ENCODE peak calls at places on chromosome 18, in six cellular contexts. K is osteocyte; J is activated CD4-positive, alpha-beta T cell treated with anti-CD3 and anti-CD28 coated beads, Interleukin-2, amount 50 U/mL, for 1 hour; R is stimulated activated CD4-positive, alpha-beta T cell treated with anti-CD3 and anti-CD28 coated beads, Interleukin-12 subunit alpha, Interleukin-12 subunit beta, amount 100 ng/mL, for 4 hours; E is GF-D8; D is AG20443. M is an unnamed sample.
A peak's percentile ranks its signal among the peaks of the same experiment; 100 is the strongest.

GRCh38 chr18:62324917-62325805 is at the start of gene TNFRSF11A:
- DNase-seq in K (no peak), J (peak; percentile 57), R (peak; percentile 71), E (no peak), D (peak; percentile 51), M (peak; percentile 25)

GRCh38 chr18:3186678-3187658 is 32.8 kb downstream of the MYOM1 start:
- DNase-seq in K (no peak), J (no peak), R (no peak), E (no peak), D (no peak), M (no peak)

GRCh38 chr18:66196805-66197204 is 407.1 kb downstream of the CDH19 start:
- DNase-seq in K (no peak), J (no peak), R (no peak), E (no peak), D (no peak), M (no peak)

GRCh38 chr18:79625195-79625923 is 54.2 kb upstream of the CTDP1 start:
- DNase-seq in K (no peak), J (no peak), R (no peak), E (peak; percentile 94), D (no peak), M (no peak)

GRCh38 chr18:42921261-42921737 is 194.2 kb downstream of the RIT2 start:
- DNase-seq in K (no peak), J (no peak), R (no peak), E (no peak), D (no peak), M (no peak)

GRCh38 chr18:13448028-13448795 is 229.7 kb downstream of the LDLRAD4 start:
- DNase-seq in K (no peak), J (no peak), R (no peak), E (no peak), D (no peak), M (no peak)

GRCh38 chr18:12516049-12516677 is 108.4 kb downstream of the PRELID3A start:
- DNase-seq in K (no peak), J (no peak), R (no peak), E (peak; percentile 71), D (peak; percentile 19), M (no peak)

GRCh38 chr18:27493182-27493581 is 308.1 kb upstream of the CHST9 start:
- DNase-seq in K (no peak), J (no peak), R (no peak), E (no peak), D (no peak), M (no peak)

GRCh38 chr18:56515522-56515921 is 122.9 kb downstream of the TXNL1 start:
- DNase-seq in K (no peak), J (no peak), R (no peak), E (no peak), D (no peak), M (no peak)

GRCh38 chr18:45713239-45713638 is 10.7 kb upstream of the SLC14A1 start:
- DNase-seq in K (no peak), J (no peak), R (no peak), E (no peak), D (no peak), M (no peak)

GRCh38 chr18:21281611-21282010 is 39.6 kb downstream of the GREB1L start:
- DNase-seq in K (no peak), J (no peak), R (no peak), E (no peak), D (no peak), M (no peak)

GRCh38 chr18:48453330-48454063 is 44.3 kb upstream of the ZBTB7C start:
- DNase-seq in K (no peak), J (no peak), R (no peak), E (no peak), D (no peak), M (no peak)

GRCh38 chr18:63177822-63178525 is 141.6 kb downstream of the BCL2 start:
- DNase-seq in K (no peak), J (no peak), R (no peak), E (no peak), D (peak; percentile 47), M (no peak)

GRCh38 chr18:7069191-7069590 is 48.4 kb downstream of the LAMA1 start:
- DNase-seq in K (no peak), J (no peak), R (no peak), E (no peak), D (no peak), M (no peak)

M was measured in effector memory CD8-positive, alpha-beta T cell.